ENCODE peak calls at places on chromosome 14, in eight cellular contexts. One of them, this sample, is unnamed.
A peak's percentile ranks its signal among the peaks of the same experiment; 100 is the strongest.

GRCh38 chr14:23171251-23171975 is 12.0 kb downstream of the SLC7A8 start:
- DNase-seq in breast epithelium: no peak
- DNase-seq in GM23338: no peak
- DNase-seq in endothelial cell of umbilical vein: no peak
- DNase-seq in SK-N-SH: no peak
- DNase-seq in K562: no peak
- DNase-seq in HCT116: no peak
- DNase-seq in stomach: peak; percentile 60
- DNase-seq in this sample: no peak

GRCh38 chr14:58954052-58954451 is 234.4 kb upstream of the DAAM1 start:
- DNase-seq in stomach: no peak
- DNase-seq in K562: no peak
- DNase-seq in breast epithelium: no peak
- DNase-seq in HCT116: no peak
- DNase-seq in GM23338: no peak
- DNase-seq in endothelial cell of umbilical vein: no peak
- DNase-seq in SK-N-SH: no peak
- DNase-seq in this sample: no peak

GRCh38 chr14:102813691-102814090 is 36.4 kb downstream of the TRAF3 start:
- DNase-seq in breast epithelium: no peak
- DNase-seq in K562: no peak
- DNase-seq in HCT116: no peak
- DNase-seq in stomach: no peak
- DNase-seq in GM23338: no peak
- DNase-seq in endothelial cell of umbilical vein: no peak
- DNase-seq in SK-N-SH: no peak
- DNase-seq in this sample: no peak

GRCh38 chr14:24678801-24679247 is 44.8 kb upstream of the GZMB start:
- DNase-seq in GM23338: peak; percentile 93
- DNase-seq in stomach: peak; percentile 76
- DNase-seq in K562: peak; percentile 73
- DNase-seq in SK-N-SH: peak; percentile 70
- DNase-seq in endothelial cell of umbilical vein: peak; percentile 78
- DNase-seq in breast epithelium: peak; percentile 58
- DNase-seq in HCT116: peak; percentile 82
- DNase-seq in this sample: peak; percentile 88

GRCh38 chr14:94971750-94972149 is 185.6 kb downstream of the DICER1 start:
- DNase-seq in SK-N-SH: no peak
- DNase-seq in stomach: peak; percentile 44
- DNase-seq in breast epithelium: no peak
- DNase-seq in endothelial cell of umbilical vein: no peak
- DNase-seq in GM23338: no peak
- DNase-seq in K562: no peak
- DNase-seq in HCT116: no peak
- DNase-seq in this sample: no peak

GRCh38 chr14:51094282-51094821 is 553 bp downstream of the TRIM9 start:
- DNase-seq in GM23338: peak; percentile 60
- DNase-seq in K562: no peak
- DNase-seq in stomach: no peak
- DNase-seq in HCT116: no peak
- DNase-seq in breast epithelium: no peak
- DNase-seq in endothelial cell of umbilical vein: no peak
- DNase-seq in SK-N-SH: peak; percentile 53
- DNase-seq in this sample: peak; percentile 84

GRCh38 chr14:69441948-69442347 is 42.6 kb upstream of the PLEKHD1 start:
- DNase-seq in stomach: no peak
- DNase-seq in endothelial cell of umbilical vein: no peak
- DNase-seq in K562: no peak
- DNase-seq in SK-N-SH: no peak
- DNase-seq in GM23338: no peak
- DNase-seq in breast epithelium: no peak
- DNase-seq in HCT116: no peak
- DNase-seq in this sample: no peak

GRCh38 chr14:38578278-38578681 is 322.4 kb upstream of the CLEC14A start:
- DNase-seq in breast epithelium: no peak
- DNase-seq in stomach: no peak
- DNase-seq in endothelial cell of umbilical vein: no peak
- DNase-seq in K562: no peak
- DNase-seq in SK-N-SH: no peak
- DNase-seq in GM23338: no peak
- DNase-seq in HCT116: no peak
- DNase-seq in this sample: no peak

GRCh38 chr14:102027951-102028350 is 58.9 kb downstream of the HSP90AA1 start:
- DNase-seq in HCT116: no peak
- DNase-seq in stomach: no peak
- DNase-seq in endothelial cell of umbilical vein: no peak
- DNase-seq in breast epithelium: no peak
- DNase-seq in GM23338: no peak
- DNase-seq in SK-N-SH: no peak
- DNase-seq in K562: no peak
- DNase-seq in this sample: no peak

GRCh38 chr14:75658957-75659356 is 1.7 kb downstream of the ERG28 start:
- DNase-seq in SK-N-SH: no peak
- DNase-seq in endothelial cell of umbilical vein: no peak
- DNase-seq in stomach: no peak
- DNase-seq in GM23338: no peak
- DNase-seq in K562: no peak
- DNase-seq in breast epithelium: no peak
- DNase-seq in HCT116: no peak
- DNase-seq in this sample: no peak

GRCh38 chr14:95935228-95935822 is 58.7 kb downstream of the TUNAR start:
- DNase-seq in stomach: no peak
- DNase-seq in SK-N-SH: no peak
- DNase-seq in HCT116: no peak
- DNase-seq in GM23338: peak; percentile 81
- DNase-seq in endothelial cell of umbilical vein: peak; percentile 19
- DNase-seq in breast epithelium: no peak
- DNase-seq in K562: no peak
- DNase-seq in this sample: no peak

GRCh38 chr14:74886001-74886400 is 4.3 kb downstream of the DLST start:
- DNase-seq in stomach: no peak
- DNase-seq in GM23338: peak; percentile 95
- DNase-seq in SK-N-SH: no peak
- DNase-seq in K562: no peak
- DNase-seq in endothelial cell of umbilical vein: no peak
- DNase-seq in breast epithelium: no peak
- DNase-seq in HCT116: no peak
- DNase-seq in this sample: no peak

GRCh38 chr14:30402846-30403245 is 156.1 kb upstream of the G2E3 start:
- DNase-seq in stomach: no peak
- DNase-seq in breast epithelium: no peak
- DNase-seq in SK-N-SH: no peak
- DNase-seq in endothelial cell of umbilical vein: no peak
- DNase-seq in GM23338: no peak
- DNase-seq in K562: no peak
- DNase-seq in HCT116: no peak
- DNase-seq in this sample: no peak
- TF ChIP-seq POLR2AphosphoS5 in stomach: no peak
- TF ChIP-seq POLR2AphosphoS5 in breast epithelium: no peak
- TF ChIP-seq POLR2AphosphoS5 in SK-N-SH: no peak
- TF ChIP-seq POLR2AphosphoS5 in endothelial cell of umbilical vein: no peak
- TF ChIP-seq POLR2AphosphoS5 in GM23338: no peak
- TF ChIP-seq POLR2AphosphoS5 in K562: no peak
- TF ChIP-seq POLR2AphosphoS5 in HCT116: no peak
- TF ChIP-seq POLR2AphosphoS5 in this sample: no peak

DNA sequence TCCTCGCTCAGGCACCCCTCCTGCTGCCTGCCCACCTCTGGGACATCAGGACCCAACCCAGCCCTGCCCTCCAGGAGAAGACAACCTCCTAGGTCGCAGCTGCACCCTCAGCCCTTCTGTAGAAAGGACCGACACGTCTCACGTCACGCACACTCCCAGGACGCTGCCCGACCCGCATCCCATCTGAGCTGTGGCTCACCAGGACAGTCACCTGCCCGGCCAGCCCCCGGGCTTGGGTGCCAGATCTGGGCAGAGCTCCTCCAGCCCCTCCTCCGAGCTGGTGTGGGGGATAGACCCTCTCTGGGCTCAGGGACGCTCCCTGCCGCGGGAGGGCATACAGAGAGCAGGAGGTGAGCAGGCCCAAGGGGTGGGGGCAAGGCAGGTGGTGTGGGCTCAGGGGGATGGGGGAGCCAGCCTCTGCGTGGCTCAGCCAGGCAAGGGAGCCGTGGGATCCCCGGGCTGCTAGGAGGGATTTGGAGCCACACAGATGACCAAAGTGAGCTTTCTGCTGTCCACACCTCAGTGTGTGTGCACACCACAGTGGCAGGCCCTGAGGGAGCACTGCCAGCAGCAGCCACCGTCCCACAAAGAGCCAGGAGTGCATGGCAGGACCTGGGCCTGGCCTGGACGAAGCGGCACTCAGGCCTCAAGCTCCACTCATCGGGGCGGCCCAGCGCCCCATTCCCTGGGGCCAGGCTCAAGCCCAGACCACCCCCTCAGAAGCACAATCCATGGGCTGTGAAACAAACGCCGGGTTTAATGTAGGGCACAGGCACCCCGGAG is 13.6 kb downstream of the DEGS2 start:
- DNase-seq in GM23338: no peak
- DNase-seq in endothelial cell of umbilical vein: no peak
- DNase-seq in stomach: no peak
- DNase-seq in SK-N-SH: no peak
- DNase-seq in HCT116: no peak
- DNase-seq in K562: no peak
- DNase-seq in breast epithelium: no peak
- DNase-seq in this sample: no peak
- H3K4me1 ChIP-seq in GM23338: no peaks in the 10 kb centered on the region
- H3K4me1 ChIP-seq in endothelial cell of umbilical vein: peaks cover 23% of the 10 kb centered on the region
- H3K4me1 ChIP-seq in stomach: peaks cover 97% of the 10 kb centered on the region
- H3K4me1 ChIP-seq in SK-N-SH: peaks cover 46% of the 10 kb centered on the region
- H3K4me1 ChIP-seq in HCT116: no peaks in the 10 kb centered on the region
- H3K4me1 ChIP-seq in K562: peaks cover 89% of the 10 kb centered on the region
- H3K4me1 ChIP-seq in breast epithelium: peaks cover 22% of the 10 kb centered on the region
- H3K4me1 ChIP-seq in this sample: peaks cover 9% of the 10 kb centered on the region

DNA sequence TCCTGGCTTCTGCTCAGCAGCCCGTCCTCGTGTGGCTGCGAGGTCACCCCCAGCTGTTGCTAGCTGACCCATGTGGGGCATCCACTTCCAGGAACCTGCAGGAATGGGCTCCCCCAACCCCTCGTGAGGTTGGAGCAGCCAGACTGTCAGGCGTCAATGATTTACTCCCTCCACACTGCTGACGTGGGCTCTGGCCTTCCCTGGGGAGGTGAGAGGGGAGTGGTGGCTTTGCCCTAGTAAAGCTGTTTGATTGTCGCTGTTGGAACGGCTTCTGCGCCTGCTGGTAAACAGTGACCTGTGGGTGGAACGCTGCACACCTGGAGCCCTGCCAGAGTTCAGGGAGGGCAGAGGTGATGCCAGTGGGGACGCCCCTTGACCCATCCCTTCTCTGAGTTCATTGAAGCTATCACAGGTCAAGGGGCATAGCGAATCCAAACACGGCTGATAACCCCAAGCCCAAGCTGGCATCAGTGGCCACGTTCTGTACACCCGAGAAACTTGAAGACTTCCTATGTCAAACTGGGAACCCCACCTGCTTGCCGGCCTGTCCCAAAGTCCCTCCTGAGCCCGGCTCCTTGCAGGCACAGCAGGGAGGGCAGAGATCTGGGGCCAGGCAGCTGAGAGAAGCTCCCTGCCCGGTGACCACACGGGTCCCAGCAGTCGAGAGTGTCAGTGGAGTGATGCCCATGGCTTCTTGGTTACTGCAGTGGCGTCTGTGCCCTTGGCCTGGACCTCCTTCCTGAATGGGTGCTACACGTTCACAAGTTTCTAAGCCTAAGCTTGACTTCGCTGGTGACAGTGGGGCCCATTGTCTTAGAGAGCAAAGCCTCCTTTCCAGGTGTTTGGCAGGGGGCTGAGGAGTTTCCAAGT is 2.7 kb downstream of the ASPG start:
- DNase-seq in GM23338: no peak
- DNase-seq in endothelial cell of umbilical vein: no peak
- DNase-seq in HCT116: no peak
- DNase-seq in breast epithelium: no peak
- DNase-seq in stomach: peak; percentile 61
- DNase-seq in SK-N-SH: no peak
- DNase-seq in K562: no peak
- DNase-seq in this sample: peak; percentile 62
- TF ChIP-seq POLR2AphosphoS5 in GM23338: no peak
- TF ChIP-seq POLR2AphosphoS5 in endothelial cell of umbilical vein: no peak
- TF ChIP-seq POLR2AphosphoS5 in HCT116: no peak
- TF ChIP-seq POLR2AphosphoS5 in breast epithelium: no peak
- TF ChIP-seq POLR2AphosphoS5 in stomach: no peak
- TF ChIP-seq POLR2AphosphoS5 in SK-N-SH: no peak
- TF ChIP-seq POLR2AphosphoS5 in K562: no peak
- TF ChIP-seq POLR2AphosphoS5 in this sample: no peak

GRCh38 chr14:89215166-89215940 is 201.7 kb downstream of the FOXN3 start:
- DNase-seq in endothelial cell of umbilical vein: no peak
- DNase-seq in K562: no peak
- DNase-seq in SK-N-SH: no peak
- DNase-seq in HCT116: no peak
- DNase-seq in stomach: no peak
- DNase-seq in GM23338: no peak
- DNase-seq in breast epithelium: no peak
- DNase-seq in this sample: no peak

GRCh38 chr14:89207925-89208328 is 209.1 kb downstream of the FOXN3 start:
- DNase-seq in HCT116: no peak
- DNase-seq in GM23338: peak; percentile 35
- DNase-seq in K562: peak; percentile 13
- DNase-seq in SK-N-SH: peak; percentile 30
- DNase-seq in endothelial cell of umbilical vein: no peak
- DNase-seq in breast epithelium: no peak
- DNase-seq in stomach: no peak
- DNase-seq in this sample: no peak

GRCh38 chr14:89217876-89218275 is 199.2 kb downstream of the FOXN3 start:
- DNase-seq in K562: no peak
- DNase-seq in GM23338: no peak
- DNase-seq in breast epithelium: no peak
- DNase-seq in endothelial cell of umbilical vein: no peak
- DNase-seq in HCT116: no peak
- DNase-seq in stomach: no peak
- DNase-seq in SK-N-SH: no peak
- DNase-seq in this sample: no peak

GRCh38 chr14:89214221-89214965 is 202.6 kb downstream of the FOXN3 start:
- DNase-seq in endothelial cell of umbilical vein: peak; percentile 81
- DNase-seq in stomach: peak; percentile 96
- DNase-seq in SK-N-SH: peak; percentile 36
- DNase-seq in breast epithelium: peak; percentile 92
- DNase-seq in K562: no peak
- DNase-seq in HCT116: no peak
- DNase-seq in GM23338: peak; percentile 14
- DNase-seq in this sample: no peak

DNA sequence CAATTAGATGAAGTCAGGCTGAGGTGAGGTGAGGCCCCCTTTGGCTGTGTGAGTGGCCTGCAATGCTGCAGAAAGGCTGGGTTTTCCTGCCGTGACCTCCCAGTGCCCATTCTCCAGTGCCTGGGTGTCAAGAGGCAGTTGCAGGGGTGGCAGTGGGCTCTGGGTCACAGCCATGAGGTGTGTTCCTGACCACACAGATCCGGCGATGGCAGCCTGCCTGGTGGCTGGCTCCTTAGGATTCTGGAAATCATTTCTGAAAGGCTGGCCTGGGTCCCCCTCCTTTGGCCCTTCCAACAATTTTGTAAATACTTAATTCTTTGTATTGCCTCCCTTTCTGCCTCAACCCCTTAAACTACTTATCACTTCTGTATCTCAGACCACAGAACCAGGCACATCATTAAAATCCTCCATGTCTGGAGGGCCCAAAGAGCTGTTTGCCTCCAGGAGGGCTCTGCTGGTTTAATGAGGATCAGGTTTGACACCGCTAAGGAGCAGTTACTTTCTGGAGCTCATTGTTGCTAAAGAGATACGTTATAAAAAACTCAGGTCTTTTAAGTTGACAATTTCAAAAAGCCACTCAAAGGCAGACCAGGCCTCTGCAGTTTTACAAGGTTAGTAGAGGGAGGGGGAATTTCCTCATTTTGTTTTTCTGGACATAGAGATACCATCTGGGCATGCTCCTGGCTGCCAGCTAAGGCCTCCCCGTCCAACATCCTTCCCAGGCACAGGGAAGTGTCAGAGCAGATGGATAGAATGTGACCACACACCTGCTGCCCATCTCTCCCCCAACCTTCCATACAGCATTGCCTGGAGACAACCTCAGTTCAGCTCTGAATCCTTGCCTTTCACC is 204.4 kb downstream of the FOXN3 start:
- DNase-seq in endothelial cell of umbilical vein: peak; percentile 25
- DNase-seq in HCT116: no peak
- DNase-seq in stomach: no peak
- DNase-seq in GM23338: no peak
- DNase-seq in SK-N-SH: peak; percentile 73
- DNase-seq in K562: no peak
- DNase-seq in breast epithelium: no peak
- DNase-seq in this sample: no peak
- H3K4me1 ChIP-seq in endothelial cell of umbilical vein: no peaks in the 10 kb centered on the region
- H3K4me1 ChIP-seq in HCT116: no peaks in the 10 kb centered on the region
- H3K4me1 ChIP-seq in stomach: peaks cover 16% of the 10 kb centered on the region
- H3K4me1 ChIP-seq in GM23338: peaks cover 35% of the 10 kb centered on the region
- H3K4me1 ChIP-seq in SK-N-SH: peaks cover 54% of the 10 kb centered on the region
- H3K4me1 ChIP-seq in K562: no peaks in the 10 kb centered on the region
- H3K4me1 ChIP-seq in breast epithelium: no peaks in the 10 kb centered on the region
- H3K4me1 ChIP-seq in this sample: peaks cover 8% of the 10 kb centered on the region